ENCODE peak calls at places on chromosome 1, in nine cellular contexts. Q is Right ventricle myocardium superior; F is stimulated activated CD4-positive, alpha-beta T cell treated with anti-CD3 and anti-CD28 coated beads, Interleukin-2, amount 100 ng/mL, for 4 hours; L is SHP77 treated with DMSO at 0.1 percent for 48 hours; S is CD8-positive, alpha-beta T cell; U is T-helper 9 cell; E is body of pancreas; P is NT2/D1; Y is stromal cell of bone marrow. Z is an unnamed sample.

GRCh38 chr1:208731976-208732821 is 488.0 kb upstream of the PLXNA2 start:
- DNase-seq in Q (no peak), F (no peak), L (peak; percentile 76), S (no peak), U (no peak), E (no peak), P (no peak), Y (no peak), Z (no peak)

GRCh38 chr1:187788686-187789085 is 959.9 kb downstream of the PLA2G4A start:
- DNase-seq in Q (no peak), F (no peak), L (no peak), S (no peak), U (no peak), E (no peak), P (no peak), Y (no peak), Z (no peak)

GRCh38 chr1:225517221-225517620 is 89.4 kb upstream of the LBR start:
- DNase-seq in Q (no peak), F (no peak), L (no peak), S (no peak), U (no peak), E (no peak), P (no peak), Y (no peak), Z (no peak)

GRCh38 chr1:211920141-211920572 is 89.6 kb upstream of the LPGAT1 start:
- DNase-seq in Q (no peak), F (no peak), L (no peak), S (no peak), U (no peak), E (peak; percentile 45), P (no peak), Y (peak; percentile 95), Z (no peak)

GRCh38 chr1:95287078-95287477 is 53.1 kb downstream of the RWDD3 start:
- DNase-seq in Q (no peak), F (no peak), L (no peak), S (no peak), U (no peak), E (no peak), P (no peak), Y (no peak), Z (no peak)

GRCh38 chr1:48492392-48492791 is 20.4 kb upstream of the SPATA6 start:
- DNase-seq in Q (no peak), F (no peak), L (peak; percentile 42), S (no peak), U (no peak), E (peak; percentile 30), P (no peak), Y (no peak), Z (no peak)

GRCh38 chr1:60978421-60979357 is 103.7 kb upstream of the NFIA start:
- DNase-seq in Q (no peak), F (no peak), L (peak; percentile 32), S (no peak), U (no peak), E (peak; percentile 44), P (peak; percentile 20), Y (peak; percentile 36), Z (peak; percentile 26)

GRCh38 chr1:61162513-61163274 is 80.3 kb downstream of the NFIA start:
- DNase-seq in Q (no peak), F (no peak), L (no peak), S (no peak), U (no peak), E (no peak), P (no peak), Y (no peak), Z (no peak)

GRCh38 chr1:11485191-11485590 is 6.2 kb downstream of the DISP3 start:
- DNase-seq in Q (no peak), F (no peak), L (no peak), S (no peak), U (no peak), E (no peak), P (no peak), Y (no peak), Z (no peak)

GRCh38 chr1:172670791-172671190 is 11.9 kb downstream of the FASLG start:
- DNase-seq in Q (no peak), F (peak; percentile 41), L (no peak), S (no peak), U (no peak), E (no peak), P (no peak), Y (no peak), Z (no peak)

GRCh38 chr1:171251741-171252300 is 3.5 kb downstream of the FMO1 start:
- DNase-seq in Q (peak; percentile 59), F (no peak), L (no peak), S (no peak), U (no peak), E (peak; percentile 22), P (no peak), Y (no peak), Z (no peak)

GRCh38 chr1:194813109-194813508 is 1626.7 kb upstream of the B3GALT2 start:
- DNase-seq in Q (no peak), F (no peak), L (peak; percentile 8), S (no peak), U (no peak), E (no peak), P (no peak), Y (no peak), Z (no peak)

Z was measured in PC-9.